ENCODE peak calls at places on chromosome 14, in ten cellular contexts. M, B, H, Y, L, Q, E, I, O and A are unnamed samples.

GRCh38 chr14:69056389-69056788 is 77.3 kb upstream of the ACTN1 start:
- DNase-seq in H (no peak), B (no peak), M (no peak), L (peak), O (no peak), I (peak), E (no peak), Y (no peak), Q (no peak), A (no peak)

GRCh38 chr14:99318091-99318958 is 46.3 kb upstream of the BCL11B start:
- DNase-seq in I (no peak), Q (no peak), B (no peak), E (no peak), M (peak), O (no peak), Y (no peak), H (no peak), L (no peak), A (no peak)

GRCh38 chr14:39446131-39446744 is 14.0 kb upstream of the FBXO33 start:
- DNase-seq in Q (peak), E (no peak), H (no peak), L (no peak), Y (no peak), I (no peak), B (no peak), O (no peak), M (no peak), A (no peak)

GRCh38 chr14:86575141-86575540 is 1045.2 kb downstream of the FLRT2 start:
- DNase-seq in Q (no peak), L (no peak), I (peak), Y (peak), E (no peak), M (no peak), B (no peak), O (no peak), H (no peak), A (no peak)

GRCh38 chr14:101010293-101010692 is 106.8 kb upstream of the RTL1 start:
- DNase-seq in O (no peak), E (no peak), H (no peak), B (no peak), Y (no peak), L (no peak), M (no peak), I (no peak), Q (no peak), A (no peak)

GRCh38 chr14:68908201-68908600 is 70.9 kb downstream of the ACTN1 start:
- DNase-seq in H (no peak), B (no peak), M (no peak), Q (no peak), Y (no peak), O (no peak), E (no peak), I (no peak), L (no peak), A (no peak)

GRCh38 chr14:91140672-91141071 is 26.8 kb downstream of the DGLUCY start:
- DNase-seq in O (no peak), Y (peak), M (no peak), Q (peak), E (no peak), B (peak), H (no peak), I (no peak), L (peak), A (no peak)

GRCh38 chr14:90900712-90901111 is 84.5 kb upstream of the TTC7B start:
- DNase-seq in M (no peak), Y (peak), E (no peak), L (no peak), Q (no peak), B (no peak), H (no peak), I (peak), O (no peak), A (no peak)

GRCh38 chr14:31939934-31940333 is 137.2 kb upstream of the ARHGAP5 start:
- DNase-seq in Q (no peak), H (no peak), B (no peak), O (no peak), I (no peak), E (no peak), Y (no peak), M (no peak), L (no peak), A (no peak)

GRCh38 chr14:44873536-44873935 is 88.2 kb downstream of the KLHL28 start:
- DNase-seq in H (no peak), M (no peak), E (no peak), Q (no peak), B (no peak), I (no peak), O (no peak), Y (no peak), L (no peak), A (no peak)

GRCh38 chr14:52363969-52364368 is 49.9 kb downstream of the PTGER2 start:
- DNase-seq in M (no peak), H (no peak), Q (no peak), I (no peak), L (no peak), E (no peak), B (no peak), Y (no peak), O (no peak), A (no peak)

GRCh38 chr14:54697806-54698205 is 130.9 kb downstream of the SAMD4A start:
- DNase-seq in B (no peak), L (no peak), M (no peak), E (no peak), I (no peak), O (no peak), Q (no peak), Y (no peak), H (no peak), A (no peak)

GRCh38 chr14:99062216-99062615 is 209.8 kb downstream of the BCL11B start:
- DNase-seq in H (no peak), Y (no peak), E (no peak), L (no peak), B (no peak), O (no peak), I (no peak), M (no peak), Q (no peak), A (no peak)

GRCh38 chr14:76118594-76118993 is 33.1 kb upstream of the GPATCH2L start:
- DNase-seq in L (no peak), M (no peak), E (no peak), H (no peak), O (no peak), I (no peak), B (no peak), Y (no peak), Q (no peak), A (no peak)

GRCh38 chr14:53011053-53011462 is 60.2 kb upstream of the FERMT2 start:
- DNase-seq in O (peak), H (peak), M (no peak), B (peak), I (peak), L (peak), Y (peak), E (peak), Q (no peak), A (peak)

GRCh38 chr14:44417809-44418208 is 89.3 kb downstream of the FSCB start:
- DNase-seq in H (no peak), Y (no peak), I (no peak), B (no peak), L (no peak), Q (no peak), M (no peak), O (no peak), E (no peak), A (no peak)

GRCh38 chr14:77531071-77531470 is 32.5 kb upstream of the ISM2 start:
- DNase-seq in I (no peak), H (no peak), M (no peak), Y (no peak), Q (no peak), O (no peak), B (no peak), E (no peak), L (no peak), A (no peak)

GRCh38 chr14:100591453-100592371 is 4.5 kb upstream of the BEGAIN start:
- DNase-seq in O (peak), M (peak), B (peak), Q (no peak), Y (no peak), E (no peak), H (no peak), L (no peak), I (no peak), A (no peak)

GRCh38 chr14:99472937-99473336 is 7.7 kb downstream of the SETD3 start:
- DNase-seq in Q (no peak), E (no peak), Y (no peak), I (no peak), L (no peak), B (no peak), H (no peak), M (no peak), O (no peak), A (no peak)

GRCh38 chr14:96423012-96423411 is 31.1 kb downstream of the AK7 start:
- DNase-seq in I (no peak), H (no peak), O (no peak), Y (no peak), B (no peak), Q (no peak), M (no peak), E (no peak), L (no peak), A (no peak)

GRCh38 chr14:34699873-34700621 is 14.3 kb downstream of the CFL2 start:
- DNase-seq in Q (no peak), O (no peak), B (no peak), L (peak), I (peak), M (no peak), E (no peak), H (no peak), Y (peak), A (peak)

DNA sequence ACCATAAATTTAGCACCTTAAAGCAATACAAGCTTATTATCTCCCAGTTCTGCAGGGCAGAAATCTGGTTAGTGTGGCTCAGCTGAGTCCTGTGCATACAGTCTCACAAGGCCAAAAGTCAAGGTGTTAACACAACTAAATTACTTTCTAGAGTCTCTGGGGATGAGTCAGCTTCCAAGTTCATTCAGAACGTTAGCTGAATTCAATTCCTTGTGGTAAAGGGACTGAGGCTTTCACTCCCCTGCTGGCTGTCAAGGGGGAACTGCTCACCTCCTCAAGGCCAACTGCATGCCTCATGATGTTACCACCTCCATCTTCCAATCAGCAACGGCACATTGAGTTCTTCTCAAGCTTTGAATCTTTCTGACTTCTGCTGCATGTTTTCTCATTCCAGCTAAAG is 27.6 kb downstream of the EML5 start:
- DNase-seq in O (no peak), Y (no peak), Q (peak), M (no peak), B (no peak), E (no peak), L (peak), H (no peak), I (peak), A (peak)
- H3K4me3 ChIP-seq in O (no peak), Y (no peak), Q (no peak), M (no peak), B (no peak), E (no peak), L (no peak), H (no peak), I (no peak), A (no peak)

GRCh38 chr14:104972301-104973211 is 5.6 kb downstream of the AHNAK2 start:
- DNase-seq in Q (no peak), E (peak), Y (no peak), I (no peak), M (peak), H (peak), O (peak), L (no peak), B (peak), A (no peak)
- TF ChIP-seq CTCF in Q (no peak), E (no peak), Y (no peak), I (no peak), M (no peak), H (no peak), O (no peak), L (no peak), B (no peak), A (peak)

DNA sequence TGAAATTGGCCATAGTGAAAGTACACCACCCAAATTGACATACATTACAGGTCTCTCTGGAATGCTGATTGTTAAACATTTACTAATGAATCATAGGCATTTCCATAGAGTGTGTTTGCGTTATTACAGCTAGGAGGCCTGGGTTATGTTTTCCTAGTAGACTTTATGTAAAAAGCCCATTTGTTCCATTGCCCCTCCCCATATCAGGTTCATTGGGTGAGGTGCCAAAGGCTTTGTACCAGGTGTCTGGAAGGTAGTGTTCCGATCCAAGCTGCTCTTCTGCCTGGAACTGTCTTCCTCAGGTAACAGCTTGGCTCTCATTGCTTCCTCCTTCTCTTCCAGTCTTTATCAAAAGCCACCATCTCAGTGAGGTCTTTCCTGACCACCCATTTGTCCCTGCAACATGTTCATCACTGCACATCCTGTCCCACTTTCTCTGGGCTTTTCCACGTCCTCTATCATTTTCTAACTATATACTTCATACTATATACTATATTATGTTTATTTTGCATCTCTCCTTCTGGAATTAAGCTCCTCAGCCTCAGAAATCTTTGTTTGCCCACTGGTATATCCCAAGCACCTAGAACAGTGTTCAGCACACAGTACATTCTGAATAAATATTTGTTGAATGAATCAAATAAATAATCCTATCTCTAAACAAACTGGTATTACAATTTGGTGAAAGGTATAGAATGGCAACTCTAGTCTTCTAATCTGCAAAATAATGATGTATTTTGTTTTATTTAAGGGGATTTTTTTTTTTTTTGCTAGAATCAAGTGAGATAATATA is 252.3 kb downstream of the KTN1 start:
- DNase-seq in L (peak), E (no peak), O (no peak), Y (no peak), B (peak), I (peak), Q (no peak), M (no peak), H (no peak), A (peak)
- H3K4me3 ChIP-seq in L (no peak), E (no peak), O (no peak), Y (no peak), B (no peak), I (no peak), Q (no peak), M (no peak), H (no peak), A (peak)

DNA sequence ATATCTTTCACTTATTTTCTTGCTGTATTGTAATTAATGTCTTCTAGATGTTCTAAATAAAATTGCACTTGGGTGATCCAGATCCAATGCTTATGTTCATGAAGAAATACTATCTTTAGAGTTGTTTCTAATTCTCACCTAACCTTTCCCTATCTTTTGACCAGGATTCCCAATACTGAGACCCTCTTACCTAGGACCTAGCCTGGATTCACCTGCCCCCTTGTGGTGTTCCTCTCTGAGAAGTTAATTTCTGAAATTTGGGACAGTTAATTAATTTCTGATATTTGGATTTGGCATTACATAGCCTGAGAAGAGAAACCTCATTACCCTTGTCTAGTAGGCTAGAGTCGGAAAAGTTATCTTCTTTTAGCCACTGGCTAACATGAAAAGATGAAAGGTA is 29.5 kb downstream of the FOXA1 start:
- DNase-seq in Y (no peak), E (no peak), B (no peak), Q (no peak), O (no peak), M (no peak), H (no peak), L (no peak), I (no peak), A (no peak)
- TF ChIP-seq CTCF in Y (peak), E (no peak), B (no peak), Q (no peak), O (no peak), M (no peak), H (no peak), L (peak), I (peak), A (peak)

DNA sequence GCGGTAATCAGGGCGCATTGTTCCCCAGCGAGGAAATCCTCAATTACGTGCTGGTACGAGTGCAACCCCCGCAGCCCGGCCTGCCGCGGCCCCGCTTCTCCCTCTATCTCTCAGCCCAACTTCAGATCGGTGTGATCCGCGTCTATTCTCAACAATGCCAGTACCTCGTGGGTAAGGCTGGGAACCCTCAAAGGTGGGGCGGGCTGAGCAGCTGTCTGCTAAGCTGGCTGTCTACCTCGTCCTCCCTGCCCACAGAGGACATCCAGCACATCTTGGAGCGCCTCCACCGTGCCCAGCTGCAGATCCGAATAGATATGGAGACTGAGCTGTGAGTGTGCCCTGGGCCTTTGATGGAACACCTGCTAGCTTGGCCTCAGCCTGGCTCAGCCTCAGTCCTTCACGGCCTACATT is 996 bp downstream of the REC8 start:
- DNase-seq in Q (no peak), L (no peak), M (no peak), H (no peak), E (no peak), O (peak), B (no peak), I (no peak), Y (no peak), A (no peak)
- H3K4me3 ChIP-seq in Q (peak), L (peak), M (no peak), H (no peak), E (no peak), O (no peak), B (no peak), I (no peak), Y (no peak), A (peak)

GRCh38 chr14:74531467-74531866 is 37.9 kb downstream of the ISCA2 start:
- DNase-seq in H (no peak), I (peak), M (no peak), L (peak), Q (peak), E (no peak), O (no peak), B (no peak), Y (peak), A (no peak)
- TF ChIP-seq CTCF in H (no peak), I (peak), M (no peak), L (peak), Q (no peak), E (no peak), O (no peak), B (no peak), Y (peak), A (peak)

GRCh38 chr14:103392572-103392971 is 7.4 kb downstream of the MARK3 start:
- DNase-seq in H (no peak), B (no peak), L (no peak), Q (no peak), O (no peak), M (no peak), I (no peak), Y (no peak), E (no peak), A (no peak)
- H3K4me3 ChIP-seq in H (no peak), B (no peak), L (no peak), Q (no peak), O (no peak), M (no peak), I (no peak), Y (no peak), E (no peak), A (no peak)

GRCh38 chr14:59101441-59101840 is 87.0 kb upstream of the DAAM1 start:
- DNase-seq in B (no peak), Q (no peak), E (no peak), M (no peak), I (peak), O (no peak), Y (no peak), H (no peak), L (no peak), A (no peak)
- TF ChIP-seq CTCF in B (no peak), Q (no peak), E (no peak), M (no peak), I (no peak), O (no peak), Y (no peak), H (no peak), L (no peak), A (no peak)